ENCODE peak calls at places on chromosome 17, in ten cellular contexts. One of them, this sample, is unnamed.

GRCh38 chr17:78538033-78538776 is 39.0 kb downstream of the DNAH17 start:
- DNase-seq in IMR-90: no peak
- DNase-seq in adrenal gland: no peak
- DNase-seq in gastrocnemius medialis: no peak
- DNase-seq in sigmoid colon: peak; percentile 18
- DNase-seq in Peyer's patch: no peak
- DNase-seq in transverse colon: no peak
- DNase-seq in stomach: no peak
- DNase-seq in ovary: no peak
- DNase-seq in body of pancreas: no peak
- DNase-seq in this sample: no peak

GRCh38 chr17:41811549-41812175 is at the start of gene P3H4:
- DNase-seq in IMR-90: peak; percentile 80
- DNase-seq in adrenal gland: peak; percentile 73
- DNase-seq in gastrocnemius medialis: peak; percentile 42
- DNase-seq in sigmoid colon: peak; percentile 90
- DNase-seq in Peyer's patch: peak; percentile 70
- DNase-seq in transverse colon: peak; percentile 87
- DNase-seq in stomach: peak; percentile 85
- DNase-seq in ovary: peak; percentile 82
- DNase-seq in body of pancreas: peak; percentile 84
- DNase-seq in this sample: peak; percentile 85

GRCh38 chr17:29069526-29070041 is 26.6 kb downstream of the PIPOX start:
- DNase-seq in IMR-90: peak; percentile 9
- DNase-seq in adrenal gland: no peak
- DNase-seq in gastrocnemius medialis: no peak
- DNase-seq in sigmoid colon: no peak
- DNase-seq in Peyer's patch: no peak
- DNase-seq in transverse colon: no peak
- DNase-seq in stomach: no peak
- DNase-seq in ovary: no peak
- DNase-seq in body of pancreas: no peak
- DNase-seq in this sample: no peak

GRCh38 chr17:70072900-70073299 is 2.1 kb upstream of the KCNJ16 start:
- DNase-seq in IMR-90: no peak
- DNase-seq in adrenal gland: no peak
- DNase-seq in gastrocnemius medialis: no peak
- DNase-seq in sigmoid colon: no peak
- DNase-seq in Peyer's patch: no peak
- DNase-seq in transverse colon: no peak
- DNase-seq in stomach: no peak
- DNase-seq in ovary: no peak
- DNase-seq in body of pancreas: peak; percentile 39
- DNase-seq in this sample: peak; percentile 68

GRCh38 chr17:33097411-33097810 is 105.8 kb downstream of the SPACA3 start:
- DNase-seq in IMR-90: no peak
- DNase-seq in adrenal gland: no peak
- DNase-seq in gastrocnemius medialis: no peak
- DNase-seq in sigmoid colon: no peak
- DNase-seq in Peyer's patch: no peak
- DNase-seq in transverse colon: no peak
- DNase-seq in stomach: no peak
- DNase-seq in ovary: no peak
- DNase-seq in body of pancreas: no peak
- DNase-seq in this sample: no peak

GRCh38 chr17:42288985-42289862 is 926 bp downstream of the STAT5A start:
- DNase-seq in IMR-90: no peak
- DNase-seq in adrenal gland: peak; percentile 63
- DNase-seq in gastrocnemius medialis: no peak
- DNase-seq in sigmoid colon: peak; percentile 75
- DNase-seq in Peyer's patch: peak; percentile 75
- DNase-seq in transverse colon: peak; percentile 68
- DNase-seq in stomach: peak; percentile 55
- DNase-seq in ovary: peak; percentile 64
- DNase-seq in body of pancreas: peak; percentile 60
- DNase-seq in this sample: peak; percentile 61

GRCh38 chr17:32283745-32284207 is 18.1 kb downstream of the RHBDL3 start:
- DNase-seq in IMR-90: peak; percentile 72
- DNase-seq in adrenal gland: no peak
- DNase-seq in gastrocnemius medialis: no peak
- DNase-seq in sigmoid colon: no peak
- DNase-seq in Peyer's patch: no peak
- DNase-seq in transverse colon: no peak
- DNase-seq in stomach: no peak
- DNase-seq in ovary: no peak
- DNase-seq in body of pancreas: no peak
- DNase-seq in this sample: no peak

GRCh38 chr17:557371-557770 is 157.3 kb downstream of the VPS53 start:
- DNase-seq in IMR-90: peak; percentile 61
- DNase-seq in adrenal gland: no peak
- DNase-seq in gastrocnemius medialis: no peak
- DNase-seq in sigmoid colon: no peak
- DNase-seq in Peyer's patch: no peak
- DNase-seq in transverse colon: no peak
- DNase-seq in stomach: no peak
- DNase-seq in ovary: no peak
- DNase-seq in body of pancreas: no peak
- DNase-seq in this sample: no peak

GRCh38 chr17:41417576-41418015 is 6.8 kb downstream of the KRT37 start:
- DNase-seq in IMR-90: peak; percentile 43
- DNase-seq in adrenal gland: no peak
- DNase-seq in gastrocnemius medialis: no peak
- DNase-seq in sigmoid colon: no peak
- DNase-seq in Peyer's patch: no peak
- DNase-seq in transverse colon: no peak
- DNase-seq in stomach: no peak
- DNase-seq in ovary: no peak
- DNase-seq in body of pancreas: no peak
- DNase-seq in this sample: no peak

GRCh38 chr17:55734128-55734781 is 11.6 kb upstream of the TMEM100 start:
- DNase-seq in IMR-90: peak; percentile 66
- DNase-seq in adrenal gland: no peak
- DNase-seq in gastrocnemius medialis: no peak
- DNase-seq in sigmoid colon: no peak
- DNase-seq in Peyer's patch: no peak
- DNase-seq in transverse colon: no peak
- DNase-seq in stomach: no peak
- DNase-seq in ovary: no peak
- DNase-seq in body of pancreas: no peak
- DNase-seq in this sample: no peak

GRCh38 chr17:61199431-61200348 is 200.0 kb upstream of the TBX2 start:
- DNase-seq in IMR-90: no peak
- DNase-seq in adrenal gland: no peak
- DNase-seq in gastrocnemius medialis: no peak
- DNase-seq in sigmoid colon: no peak
- DNase-seq in Peyer's patch: no peak
- DNase-seq in transverse colon: no peak
- DNase-seq in stomach: no peak
- DNase-seq in ovary: no peak
- DNase-seq in body of pancreas: no peak
- DNase-seq in this sample: no peak

GRCh38 chr17:17043668-17044226 is 1.5 kb downstream of the MPRIP start:
- DNase-seq in IMR-90: peak; percentile 13
- DNase-seq in adrenal gland: no peak
- DNase-seq in gastrocnemius medialis: no peak
- DNase-seq in sigmoid colon: no peak
- DNase-seq in Peyer's patch: no peak
- DNase-seq in transverse colon: no peak
- DNase-seq in stomach: peak; percentile 23
- DNase-seq in ovary: peak; percentile 30
- DNase-seq in body of pancreas: peak; percentile 28
- DNase-seq in this sample: peak; percentile 73

GRCh38 chr17:39080416-39081179 is 70.8 kb downstream of the PLXDC1 start:
- DNase-seq in IMR-90: peak; percentile 52
- DNase-seq in adrenal gland: peak; percentile 39
- DNase-seq in gastrocnemius medialis: peak; percentile 24
- DNase-seq in sigmoid colon: peak; percentile 76
- DNase-seq in Peyer's patch: no peak
- DNase-seq in transverse colon: peak; percentile 18
- DNase-seq in stomach: no peak
- DNase-seq in ovary: no peak
- DNase-seq in body of pancreas: peak; percentile 40
- DNase-seq in this sample: peak; percentile 15

GRCh38 chr17:50460831-50461526 is 7.7 kb downstream of the CHAD start:
- DNase-seq in IMR-90: no peak
- DNase-seq in adrenal gland: no peak
- DNase-seq in gastrocnemius medialis: no peak
- DNase-seq in sigmoid colon: peak; percentile 49
- DNase-seq in Peyer's patch: no peak
- DNase-seq in transverse colon: no peak
- DNase-seq in stomach: no peak
- DNase-seq in ovary: no peak
- DNase-seq in body of pancreas: no peak
- DNase-seq in this sample: no peak

GRCh38 chr17:1742371-1743093 is at the start of gene SERPINF2:
- DNase-seq in IMR-90: no peak
- DNase-seq in adrenal gland: no peak
- DNase-seq in gastrocnemius medialis: no peak
- DNase-seq in sigmoid colon: no peak
- DNase-seq in Peyer's patch: no peak
- DNase-seq in transverse colon: no peak
- DNase-seq in stomach: no peak
- DNase-seq in ovary: no peak
- DNase-seq in body of pancreas: no peak
- DNase-seq in this sample: peak; percentile 34
- H3K9me3 ChIP-seq in IMR-90: no peaks in the 10 kb centered on the region
- H3K9me3 ChIP-seq in adrenal gland: no peaks in the 10 kb centered on the region
- H3K9me3 ChIP-seq in gastrocnemius medialis: no peaks in the 10 kb centered on the region
- H3K9me3 ChIP-seq in sigmoid colon: no peaks in the 10 kb centered on the region
- H3K9me3 ChIP-seq in Peyer's patch: no peaks in the 10 kb centered on the region
- H3K9me3 ChIP-seq in transverse colon: no peaks in the 10 kb centered on the region
- H3K9me3 ChIP-seq in stomach: no peaks in the 10 kb centered on the region
- H3K9me3 ChIP-seq in ovary: no peaks in the 10 kb centered on the region
- H3K9me3 ChIP-seq in body of pancreas: no peaks in the 10 kb centered on the region
- H3K9me3 ChIP-seq in this sample: no peaks in the 10 kb centered on the region

DNA sequence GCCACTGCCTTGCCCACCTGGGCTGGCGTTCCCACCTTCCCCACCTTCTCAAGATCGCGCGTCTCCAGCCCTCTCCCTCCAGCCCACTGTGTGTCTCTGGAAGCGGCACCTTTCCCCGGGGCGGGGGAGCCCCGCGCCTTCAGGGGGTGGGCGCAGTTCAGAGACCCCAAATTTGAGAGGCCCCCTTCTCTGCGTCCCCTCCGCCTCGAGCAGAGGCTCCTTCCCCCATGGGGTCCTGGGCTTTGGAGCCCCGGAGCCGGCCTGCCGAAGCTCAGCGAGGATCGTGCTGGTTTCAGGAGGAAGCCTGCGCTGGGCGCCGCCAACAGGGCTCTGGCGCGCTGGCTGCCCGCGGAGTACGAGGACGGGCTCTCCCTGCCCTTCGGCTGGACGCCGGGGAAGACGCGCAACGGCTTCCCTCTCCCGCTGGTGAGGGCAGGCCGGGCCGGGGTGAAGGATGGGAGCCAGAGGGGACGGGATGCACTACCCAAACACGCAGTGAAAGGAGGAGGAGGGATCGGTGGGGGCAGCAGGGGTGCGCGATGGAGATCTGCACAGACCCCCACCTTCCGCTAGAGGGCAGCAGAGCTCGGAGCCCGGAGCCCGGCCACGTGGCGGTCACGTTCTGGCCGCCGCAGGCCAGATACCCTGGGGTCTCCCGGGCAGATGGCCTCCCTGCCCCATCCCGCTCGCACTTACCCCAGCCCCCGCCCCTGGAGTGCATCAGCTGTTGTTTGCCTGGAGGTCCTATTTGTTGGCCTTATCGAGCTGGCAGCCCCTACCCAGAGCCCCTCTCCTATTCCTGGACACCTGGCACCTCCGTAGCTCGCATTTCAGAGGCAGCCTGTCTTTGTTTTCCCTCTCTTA is 11.1 kb downstream of the LPO start:
- DNase-seq in IMR-90: peak; percentile 31
- DNase-seq in adrenal gland: peak; percentile 66
- DNase-seq in gastrocnemius medialis: peak; percentile 29
- DNase-seq in sigmoid colon: peak; percentile 80
- DNase-seq in Peyer's patch: peak; percentile 59
- DNase-seq in transverse colon: peak; percentile 65
- DNase-seq in stomach: peak; percentile 66
- DNase-seq in ovary: peak; percentile 80
- DNase-seq in body of pancreas: peak; percentile 55
- DNase-seq in this sample: peak; percentile 47
- H3K27me3 ChIP-seq in IMR-90: peaks cover 56% of the 10 kb centered on the region
- H3K27me3 ChIP-seq in adrenal gland: peaks cover 4% of the 10 kb centered on the region
- H3K27me3 ChIP-seq in gastrocnemius medialis: peaks cover 16% of the 10 kb centered on the region
- H3K27me3 ChIP-seq in sigmoid colon: peaks cover 31% of the 10 kb centered on the region
- H3K27me3 ChIP-seq in Peyer's patch: no peaks in the 10 kb centered on the region
- H3K27me3 ChIP-seq in transverse colon: peaks cover 32% of the 10 kb centered on the region
- H3K27me3 ChIP-seq in stomach: no peaks in the 10 kb centered on the region
- H3K27me3 ChIP-seq in ovary: no peaks in the 10 kb centered on the region
- H3K27me3 ChIP-seq in body of pancreas: peaks cover 10% of the 10 kb centered on the region
- H3K27me3 ChIP-seq in this sample: no peaks in the 10 kb centered on the region

DNA sequence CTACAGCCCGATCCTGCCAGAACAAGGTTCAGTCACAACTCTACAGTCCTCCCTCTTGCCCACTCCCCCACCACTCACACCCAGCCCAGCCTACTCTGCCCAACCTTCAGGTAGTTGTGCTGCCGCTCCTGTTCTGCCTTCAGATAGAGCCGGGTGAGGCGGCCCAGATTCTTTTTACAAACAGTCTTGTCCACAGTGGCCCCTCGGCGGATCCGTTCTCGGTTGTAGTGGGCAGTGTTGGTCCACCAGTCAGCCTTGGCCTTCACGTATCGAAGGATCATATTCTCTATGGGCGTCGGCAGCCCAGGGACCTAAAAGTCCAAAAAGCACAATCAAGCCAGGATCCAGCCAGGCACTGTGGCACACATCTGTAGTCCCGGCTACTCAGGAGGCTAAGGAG is 8.3 kb downstream of the PRPF8 start:
- DNase-seq in IMR-90: no peak
- DNase-seq in adrenal gland: no peak
- DNase-seq in gastrocnemius medialis: no peak
- DNase-seq in sigmoid colon: no peak
- DNase-seq in Peyer's patch: no peak
- DNase-seq in transverse colon: no peak
- DNase-seq in stomach: no peak
- DNase-seq in ovary: no peak
- DNase-seq in body of pancreas: no peak
- DNase-seq in this sample: no peak
- TF ChIP-seq POLR2A in IMR-90: no peak
- TF ChIP-seq POLR2A in adrenal gland: no peak
- TF ChIP-seq POLR2A in gastrocnemius medialis: no peak
- TF ChIP-seq POLR2A in sigmoid colon: no peak
- TF ChIP-seq POLR2A in Peyer's patch: no peak
- TF ChIP-seq POLR2A in transverse colon: no peak
- TF ChIP-seq POLR2A in stomach: no peak
- TF ChIP-seq POLR2A in ovary: no peak
- TF ChIP-seq POLR2A in body of pancreas: no peak
- TF ChIP-seq POLR2A in this sample: no peak

DNA sequence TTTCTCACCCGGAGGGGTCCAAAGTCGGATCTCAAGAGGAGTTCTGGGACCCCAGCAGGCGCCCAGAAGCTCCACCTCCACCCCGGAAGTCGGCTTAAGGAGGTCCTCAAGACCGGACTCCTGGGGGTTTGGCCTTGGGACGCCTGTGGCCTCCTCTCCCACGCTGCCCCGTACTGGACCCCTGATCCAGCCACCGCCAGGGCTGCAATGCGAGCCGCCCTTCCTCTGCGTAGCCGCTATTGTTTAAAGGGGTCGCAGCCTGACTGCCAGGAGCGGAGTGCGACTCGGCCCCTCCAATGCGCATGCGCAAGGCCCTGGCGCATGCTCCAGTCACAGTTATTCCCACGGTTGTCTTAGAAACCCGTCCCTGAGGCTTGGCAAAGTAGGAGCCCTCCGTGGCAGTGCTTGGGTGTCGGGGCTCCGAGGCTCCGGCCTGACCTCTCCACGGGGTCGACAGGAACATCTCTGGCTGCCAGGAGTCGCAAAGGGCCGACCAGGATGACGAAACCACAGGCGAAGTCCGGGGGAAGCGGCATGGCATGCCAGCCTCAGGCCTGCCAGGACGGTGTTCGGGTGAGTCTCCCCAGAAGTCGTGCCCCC is 719.0 kb downstream of the KCNJ18 start:
- DNase-seq in IMR-90: no peak
- DNase-seq in adrenal gland: no peak
- DNase-seq in gastrocnemius medialis: no peak
- DNase-seq in sigmoid colon: peak; percentile 63
- DNase-seq in Peyer's patch: no peak
- DNase-seq in transverse colon: no peak
- DNase-seq in stomach: no peak
- DNase-seq in ovary: no peak
- DNase-seq in body of pancreas: no peak
- DNase-seq in this sample: no peak
- H3K9me3 ChIP-seq in IMR-90: peaks cover 35% of the 10 kb centered on the region
- H3K9me3 ChIP-seq in adrenal gland: no peaks in the 10 kb centered on the region
- H3K9me3 ChIP-seq in gastrocnemius medialis: no peaks in the 10 kb centered on the region
- H3K9me3 ChIP-seq in sigmoid colon: no peaks in the 10 kb centered on the region
- H3K9me3 ChIP-seq in Peyer's patch: no peaks in the 10 kb centered on the region
- H3K9me3 ChIP-seq in transverse colon: no peaks in the 10 kb centered on the region
- H3K9me3 ChIP-seq in stomach: peaks cover 54% of the 10 kb centered on the region
- H3K9me3 ChIP-seq in ovary: no peaks in the 10 kb centered on the region
- H3K9me3 ChIP-seq in body of pancreas: no peaks in the 10 kb centered on the region
- H3K9me3 ChIP-seq in this sample: no peaks in the 10 kb centered on the region

This sample was measured in thyroid gland.